ENCODE peak calls at places on chromosome 11, in seven cellular contexts. P is cardiac muscle cell, X is lower lobe of right lung, J is neural progenitor cell, S is thoracic aorta, K is aorta, L is body of pancreas. Q is an unnamed sample. For H3K4me1, the result is how much of the 10 kb centered on the place peaks cover.

GRCh38 chr11:95884364-95884763 is 39.5 kb downstream of the MTMR2 start:
- DNase-seq in P (no peak), X (no peak), J (no peak), S (no peak), K (no peak), L (no peak), Q (no peak)

GRCh38 chr11:115128226-115128625 is 376.0 kb downstream of the CADM1 start:
- DNase-seq in P (no peak), X (no peak), J (no peak), S (no peak), K (no peak), L (no peak), Q (no peak)

GRCh38 chr11:15603208-15603607 is 488.5 kb downstream of the INSC start:
- DNase-seq in P (no peak), X (no peak), J (no peak), S (no peak), K (no peak), L (no peak), Q (no peak)

GRCh38 chr11:1717745-1718144 is 20.8 kb downstream of the KRTAP5-6 start:
- DNase-seq in P (no peak), X (no peak), J (no peak), S (no peak), K (no peak), L (no peak), Q (peak)

GRCh38 chr11:13233173-13233572 is 44.4 kb upstream of the BMAL1 start:
- DNase-seq in P (no peak), X (no peak), J (no peak), S (no peak), K (no peak), L (no peak), Q (no peak)

GRCh38 chr11:75174781-75175370 is 24.0 kb downstream of the SLCO2B1 start:
- DNase-seq in P (peak), X (peak), J (no peak), S (no peak), K (peak), L (no peak), Q (peak)

GRCh38 chr11:128207861-128208321 is 379.5 kb downstream of the ETS1 start:
- DNase-seq in P (no peak), X (no peak), J (no peak), S (no peak), K (no peak), L (no peak), Q (no peak)

GRCh38 chr11:74050465-74050864 is 41.6 kb upstream of the UCP3 start:
- DNase-seq in P (no peak), X (no peak), J (no peak), S (no peak), K (no peak), L (no peak), Q (no peak)

GRCh38 chr11:111334495-111335123 is 36.3 kb downstream of the POU2AF3 start:
- DNase-seq in P (no peak), X (no peak), J (no peak), S (no peak), K (no peak), L (peak), Q (no peak)

GRCh38 chr11:88178211-88178610 is 3.0 kb upstream of the RAB38 start:
- DNase-seq in P (no peak), X (no peak), J (no peak), S (no peak), K (no peak), L (no peak), Q (no peak)

GRCh38 chr11:77151804-77152513 is 23.9 kb downstream of the MYO7A start:
- DNase-seq in P (no peak), X (peak), J (no peak), S (no peak), K (no peak), L (no peak), Q (no peak)

GRCh38 chr11:108069947-108070346 is 51.4 kb upstream of the ACAT1 start:
- DNase-seq in P (no peak), X (no peak), J (no peak), S (no peak), K (no peak), L (no peak), Q (no peak)

GRCh38 chr11:116112031-116112935 is 608.1 kb upstream of the CADM1 start:
- DNase-seq in P (no peak), X (no peak), J (no peak), S (no peak), K (no peak), L (no peak), Q (no peak)

GRCh38 chr11:74754507-74755255 is 6.0 kb downstream of the RNF169 start:
- DNase-seq in P (no peak), X (no peak), J (no peak), S (no peak), K (no peak), L (no peak), Q (no peak)

GRCh38 chr11:8258289-8258688 is 5.4 kb downstream of the LMO1 start:
- DNase-seq in P (no peak), X (peak), J (no peak), S (no peak), K (peak), L (no peak), Q (peak)

GRCh38 chr11:58023435-58023931 is at the start of gene OR9Q1:
- DNase-seq in P (no peak), X (no peak), J (no peak), S (no peak), K (no peak), L (no peak), Q (no peak)

GRCh38 chr11:38937709-38938108 is 2339.7 kb upstream of the RAG2 start:
- DNase-seq in P (no peak), X (no peak), J (no peak), S (no peak), K (no peak), L (no peak), Q (no peak)

DNA sequence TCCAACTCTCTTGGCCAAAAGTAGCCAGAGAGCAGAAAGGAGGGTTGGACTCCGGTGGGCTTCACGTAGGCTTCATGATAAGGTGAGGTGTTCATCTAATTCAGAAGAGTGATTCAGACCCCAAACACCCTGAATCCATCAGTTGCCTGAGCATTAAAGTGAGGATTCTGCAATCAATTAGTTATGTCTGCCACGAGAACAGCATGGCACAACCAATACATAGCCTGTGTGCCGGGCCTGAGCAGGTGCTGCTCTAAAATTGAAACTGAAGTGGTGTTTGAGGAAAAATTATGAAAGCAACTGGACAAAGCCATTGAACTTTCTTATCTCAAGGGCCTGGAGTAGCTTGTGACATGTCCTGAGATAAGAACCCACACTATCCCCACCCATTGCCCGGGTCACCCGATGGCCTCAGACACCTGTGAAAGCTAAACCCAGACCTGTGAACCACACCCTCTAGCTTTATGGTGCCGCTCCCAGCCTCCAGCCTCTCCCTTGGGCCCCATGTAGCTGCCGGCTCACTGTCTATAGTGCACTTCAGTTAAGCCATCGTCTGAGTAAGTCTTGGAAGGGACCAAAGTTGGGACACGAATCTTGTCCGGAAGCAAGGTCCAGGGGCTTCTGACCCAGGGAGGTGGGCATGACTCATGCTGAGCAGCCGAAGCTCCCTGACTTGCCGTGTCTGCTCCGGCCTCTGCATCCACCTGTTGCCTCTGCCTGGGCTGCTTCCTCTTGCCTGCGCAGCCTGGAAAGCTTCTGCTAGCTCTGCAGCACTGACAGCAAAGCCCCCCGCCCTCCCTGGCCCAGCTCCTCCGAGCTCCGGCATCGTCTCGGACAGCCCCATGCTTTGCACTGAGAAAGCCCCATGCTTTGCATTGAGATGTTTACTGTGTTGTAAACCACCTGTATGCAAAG is 5.7 kb upstream of the MYEOV start:
- DNase-seq in P (no peak), X (peak), J (no peak), S (no peak), K (no peak), L (no peak), Q (no peak)
- H3K27ac ChIP-seq in P (no peak), X (no peak), J (no peak), S (no peak), K (no peak), L (peak), Q (no peak)

DNA sequence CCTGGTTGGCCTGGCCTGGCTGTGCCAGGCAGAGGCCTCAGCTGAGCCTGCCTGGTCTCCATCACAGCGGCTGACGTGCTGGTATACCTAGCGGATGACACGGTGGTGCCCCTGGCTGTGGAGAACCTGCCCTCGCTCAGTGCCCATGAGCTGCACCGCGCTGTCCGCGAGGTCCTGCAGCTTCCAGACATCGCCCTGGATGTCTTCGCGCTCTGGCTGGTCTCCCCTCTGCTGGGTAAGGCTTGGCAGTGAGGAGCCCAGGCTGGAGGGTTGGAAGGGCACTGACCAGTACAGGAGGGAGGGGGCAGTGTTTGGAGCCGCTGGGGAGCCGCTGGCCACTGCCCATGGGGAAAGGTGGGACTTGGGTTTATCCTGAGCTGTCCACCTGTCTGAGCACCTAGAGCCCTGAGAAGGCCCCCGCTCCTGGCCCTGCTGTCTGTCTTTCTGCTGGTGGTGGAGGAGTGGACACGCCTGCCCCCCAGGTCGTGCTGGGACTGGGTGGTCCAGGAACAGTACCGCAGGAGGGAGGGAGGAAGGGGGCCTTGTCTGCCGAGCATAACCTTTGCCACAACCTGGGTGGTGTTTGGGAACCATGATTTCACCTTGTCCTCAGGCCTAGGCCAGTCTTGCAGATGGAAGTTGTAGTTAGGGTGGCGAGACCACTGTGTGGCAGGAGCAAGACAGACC is 3.0 kb downstream of the FRMD8 start:
- DNase-seq in P (no peak), X (no peak), J (no peak), S (no peak), K (no peak), L (no peak), Q (no peak)
- H3K4me1 ChIP-seq in P (under half), X (half or more), J (under half), S (under half), K (under half), L (half or more), Q (half or more)

DNA sequence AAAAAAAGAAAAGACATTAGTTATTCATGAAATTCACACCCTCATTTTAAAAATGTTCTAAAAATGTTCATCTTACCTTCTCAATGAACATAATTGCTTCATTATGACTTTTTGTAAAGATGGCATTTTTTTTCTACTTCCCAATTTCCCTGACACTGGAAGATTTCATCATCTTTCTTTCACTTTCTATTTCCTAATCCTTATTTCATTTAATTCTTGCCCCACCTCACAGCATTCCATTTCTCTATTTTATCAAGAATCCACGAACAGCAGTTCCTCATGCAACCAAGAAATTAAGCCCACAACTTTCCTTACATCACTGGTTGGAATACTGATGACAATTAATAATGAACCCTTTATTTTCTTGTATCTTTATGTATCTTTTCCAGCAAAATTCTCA is 1.9 kb downstream of the PATL1 start:
- DNase-seq in P (no peak), X (no peak), J (no peak), S (no peak), K (no peak), L (no peak), Q (no peak)
- H3K4me3 ChIP-seq in P (no peak), X (peak), J (no peak), S (peak), K (no peak), L (no peak), Q (no peak)

DNA sequence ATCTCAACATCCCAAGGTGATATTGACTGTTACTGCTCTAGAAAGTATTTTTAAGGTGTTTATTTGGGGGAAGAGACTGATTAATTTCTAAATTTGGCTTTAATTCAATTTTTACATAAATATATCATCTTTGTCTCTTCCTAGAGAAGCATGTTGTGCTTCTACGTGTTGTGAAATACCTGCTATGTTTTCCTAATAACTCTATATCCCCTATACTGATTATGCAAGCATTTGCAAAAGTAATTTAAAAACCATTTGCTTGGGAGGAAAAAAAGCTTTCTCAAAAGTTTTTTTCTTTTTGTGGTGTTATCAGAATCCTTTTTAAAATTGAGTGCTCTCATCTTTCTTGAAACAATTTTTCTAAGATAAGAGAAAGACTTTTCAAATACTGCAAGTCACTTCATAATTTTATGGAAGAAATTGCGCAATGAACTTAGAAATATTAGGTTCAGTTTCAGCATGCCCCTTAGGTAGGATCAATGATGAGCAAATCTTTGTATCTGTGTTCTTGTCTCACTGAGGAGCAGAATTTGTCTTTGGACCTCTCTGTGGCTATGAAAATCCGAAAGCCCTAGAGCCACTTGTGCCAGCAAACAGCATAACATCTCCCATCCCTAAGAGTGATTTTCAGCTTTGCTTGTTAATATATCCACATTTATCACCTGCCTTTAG is 7.4 kb upstream of the BLID start:
- DNase-seq in P (no peak), X (no peak), J (no peak), S (no peak), K (no peak), L (no peak), Q (no peak)
- H3K27ac ChIP-seq in P (no peak), X (no peak), J (no peak), S (no peak), K (no peak), L (no peak), Q (no peak)

GRCh38 chr11:110251837-110252236 is 44.6 kb downstream of the RDX start:
- DNase-seq in P (no peak), X (no peak), J (no peak), S (no peak), K (no peak), L (peak), Q (no peak)

GRCh38 chr11:110253525-110253924 is 42.9 kb downstream of the RDX start:
- DNase-seq in P (no peak), X (no peak), J (no peak), S (no peak), K (no peak), L (no peak), Q (no peak)

GRCh38 chr11:110243804-110244203 is 52.6 kb downstream of the RDX start:
- DNase-seq in P (no peak), X (no peak), J (no peak), S (no peak), K (no peak), L (no peak), Q (no peak)

GRCh38 chr11:110250168-110250567 is 46.2 kb downstream of the RDX start:
- DNase-seq in P (no peak), X (no peak), J (no peak), S (no peak), K (no peak), L (no peak), Q (no peak)

GRCh38 chr11:110249066-110249465 is 47.3 kb downstream of the RDX start:
- DNase-seq in P (no peak), X (no peak), J (no peak), S (no peak), K (no peak), L (no peak), Q (no peak)
- H3K4me1 ChIP-seq in P (under half), X (under half), J (under half), S (under half), K (under half), L (under half), Q (under half)

GRCh38 chr11:64778473-64779298 is at the start of gene SF1:
- DNase-seq in P (peak), X (peak), J (peak), S (peak), K (peak), L (peak), Q (peak)

GRCh38 chr11:64778223-64778472 is 194 bp downstream of the SF1 start:
- DNase-seq in P (no peak), X (no peak), J (no peak), S (no peak), K (no peak), L (no peak), Q (no peak)

GRCh38 chr11:64777449-64778222 is 706 bp downstream of the SF1 start:
- DNase-seq in P (peak), X (peak), J (peak), S (peak), K (peak), L (peak), Q (peak)

GRCh38 chr11:64776875-64777274 is 1.5 kb downstream of the SF1 start:
- DNase-seq in P (no peak), X (peak), J (no peak), S (no peak), K (no peak), L (peak), Q (no peak)

GRCh38 chr11:64776425-64776824 is 1.9 kb downstream of the SF1 start:
- DNase-seq in P (no peak), X (no peak), J (no peak), S (no peak), K (no peak), L (no peak), Q (no peak)
- H3K4me3 ChIP-seq in P (peak), X (peak), J (peak), S (peak), K (no peak), L (no peak), Q (peak)

DNA sequence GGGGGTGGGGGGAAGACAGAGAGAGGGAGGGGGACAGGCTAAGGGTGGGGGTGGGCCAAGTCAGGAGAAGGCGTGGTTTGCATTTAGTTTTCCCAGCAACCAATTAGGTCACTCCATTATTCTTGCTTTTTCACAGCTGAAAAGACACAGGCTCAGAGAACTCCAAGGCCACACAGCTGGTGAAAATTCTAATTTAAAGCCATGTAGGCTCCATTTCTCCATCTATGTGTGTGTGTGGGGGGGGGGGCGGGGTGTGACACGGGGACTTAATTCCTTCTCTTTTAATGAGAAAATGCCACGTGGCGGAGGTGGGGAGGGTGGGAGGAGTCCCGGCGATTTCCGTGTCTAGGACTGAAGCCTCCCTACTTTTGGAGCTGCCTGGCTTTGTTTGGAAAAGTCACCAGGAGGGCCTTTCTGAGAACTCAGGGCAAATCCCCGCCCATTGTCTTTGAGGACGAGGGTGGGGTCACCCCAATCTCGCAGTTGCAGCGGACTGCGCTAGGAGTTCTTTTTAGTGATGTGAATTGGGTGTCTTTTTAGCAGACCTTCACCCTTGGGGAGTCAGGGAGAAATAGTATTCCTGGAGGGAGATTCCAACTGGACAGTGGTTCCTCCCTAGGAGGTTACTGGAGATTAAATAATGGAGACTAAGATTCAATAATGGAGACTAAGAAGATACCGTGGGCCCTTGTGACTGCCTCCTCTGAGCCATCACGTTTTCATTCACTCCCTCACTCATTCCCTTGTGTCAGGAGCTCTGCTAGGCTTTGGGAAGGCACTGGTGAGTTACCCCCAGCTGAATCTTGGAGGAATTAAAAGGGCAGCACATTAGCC is 36.4 kb upstream of the PTPRJ start:
- DNase-seq in P (no peak), X (peak), J (peak), S (no peak), K (no peak), L (no peak), Q (no peak)
- H3K27ac ChIP-seq in P (no peak), X (no peak), J (peak), S (no peak), K (no peak), L (no peak), Q (no peak)

GRCh38 chr11:126423743-126424142 is 68.3 kb downstream of the ST3GAL4 start:
- DNase-seq in P (no peak), X (peak), J (no peak), S (no peak), K (no peak), L (no peak), Q (no peak)
- H3K4me1 ChIP-seq in P (under half), X (under half), J (under half), S (under half), K (under half), L (under half), Q (under half)